ENCODE peak calls at places on chromosomes 16 and 17, in seven cellular contexts. S, Q, N, A, F, K and E are unnamed samples.

GRCh38 chr16:31455601-31456314 is 3.5 kb upstream of the ARMC5 start:
- DNase-seq in S (peak; percentile 9), Q (no peak), N (no peak), A (no peak), F (no peak), K (peak; percentile 56), E (no peak)

GRCh38 chr17:16286947-16287562 is 66.2 kb downstream of the CENPV start:
- DNase-seq in S (no peak), Q (no peak), N (no peak), A (no peak), F (no peak), K (no peak), E (no peak)

GRCh38 chr16:15031179-15031578 is 24.7 kb downstream of the NTAN1 start:
- DNase-seq in S (no peak), Q (no peak), N (no peak), A (no peak), F (no peak), K (no peak), E (no peak)

GRCh38 chr16:88195021-88195581 is 187.7 kb upstream of the ZNF469 start:
- DNase-seq in S (peak; percentile 73), Q (no peak), N (no peak), A (no peak), F (no peak), K (no peak), E (no peak)

GRCh38 chr17:73189417-73190099 is 3.3 kb upstream of the COG1 start:
- DNase-seq in S (peak; percentile 53), Q (no peak), N (no peak), A (peak; percentile 51), F (peak; percentile 46), K (no peak), E (peak; percentile 67)

GRCh38 chr16:66942981-66943380 is 7.7 kb downstream of the CES2 start:
- DNase-seq in S (no peak), Q (no peak), N (no peak), A (no peak), F (no peak), K (no peak), E (no peak)

GRCh38 chr16:67406628-67407027 is 9.6 kb downstream of the ZDHHC1 start:
- DNase-seq in S (peak; percentile 88), Q (no peak), N (peak; percentile 55), A (peak; percentile 84), F (peak; percentile 86), K (no peak), E (no peak)

GRCh38 chr16:1642148-1642547 is 30.0 kb downstream of the CRAMP1 start:
- DNase-seq in S (no peak), Q (peak; percentile 83), N (no peak), A (no peak), F (no peak), K (no peak), E (peak; percentile 70)

GRCh38 chr17:2087597-2088211 is 32.8 kb downstream of the HIC1 start:
- DNase-seq in S (no peak), Q (no peak), N (no peak), A (no peak), F (peak; percentile 63), K (peak; percentile 77), E (no peak)

GRCh38 chr17:3738562-3739295 is 15.0 kb downstream of the HASPIN start:
- DNase-seq in S (no peak), Q (peak; percentile 79), N (no peak), A (peak; percentile 5), F (peak; percentile 37), K (peak; percentile 78), E (no peak)

GRCh38 chr16:75996491-75996890 is 270.2 kb upstream of the CPHXL start:
- DNase-seq in S (no peak), Q (no peak), N (no peak), A (no peak), F (no peak), K (no peak), E (no peak)

GRCh38 chr17:78031435-78031834 is 72.9 kb downstream of the TNRC6C start:
- DNase-seq in S (no peak), Q (no peak), N (no peak), A (no peak), F (no peak), K (no peak), E (no peak)

GRCh38 chr17:73396429-73397277 is 84.9 kb upstream of the CDC42EP4 start:
- DNase-seq in S (no peak), Q (no peak), N (no peak), A (peak; percentile 61), F (peak; percentile 13), K (no peak), E (no peak)

GRCh38 chr17:28347261-28347891 is 10.0 kb downstream of the POLDIP2 start:
- DNase-seq in S (peak; percentile 94), Q (no peak), N (peak; percentile 83), A (peak; percentile 93), F (peak; percentile 97), K (peak; percentile 81), E (no peak)

GRCh38 chr17:58504826-58505351 is 9.5 kb downstream of the MTMR4 start:
- DNase-seq in S (no peak), Q (no peak), N (no peak), A (no peak), F (no peak), K (no peak), E (no peak)

GRCh38 chr16:81714593-81714992 is 64.5 kb upstream of the PLCG2 start:
- DNase-seq in S (no peak), Q (no peak), N (no peak), A (no peak), F (no peak), K (no peak), E (no peak)

GRCh38 chr17:40895106-40895730 is 10.2 kb upstream of the KRT20 start:
- DNase-seq in S (peak; percentile 8), Q (no peak), N (no peak), A (no peak), F (no peak), K (no peak), E (no peak)

GRCh38 chr17:8868529-8868951 is 1.1 kb upstream of the PIK3R6 start:
- DNase-seq in S (no peak), Q (no peak), N (no peak), A (no peak), F (no peak), K (no peak), E (no peak)

GRCh38 chr17:36992701-36993100 is 43.9 kb downstream of the AATF start:
- DNase-seq in S (no peak), Q (no peak), N (no peak), A (no peak), F (no peak), K (no peak), E (peak; percentile 68)

GRCh38 chr17:50423553-50424159 is 2.4 kb upstream of the ACSF2 start:
- DNase-seq in S (peak; percentile 93), Q (no peak), N (peak; percentile 61), A (peak; percentile 83), F (peak; percentile 93), K (no peak), E (no peak)

GRCh38 chr17:33868899-33869298 is 386.2 kb upstream of the CCL2 start:
- DNase-seq in S (no peak), Q (no peak), N (no peak), A (no peak), F (no peak), K (no peak), E (no peak)

GRCh38 chr17:9402590-9403199 is 172.9 kb downstream of the STX8 start:
- DNase-seq in S (peak; percentile 23), Q (no peak), N (no peak), A (no peak), F (no peak), K (no peak), E (peak; percentile 11)

GRCh38 chr17:46818929-46819859 is 702 bp upstream of the WNT3 start:
- DNase-seq in S (no peak), Q (no peak), N (no peak), A (no peak), F (no peak), K (no peak), E (no peak)

GRCh38 chr16:88758227-88758943 is 26.6 kb downstream of the PIEZO1 start:
- DNase-seq in S (no peak), Q (no peak), N (no peak), A (no peak), F (no peak), K (no peak), E (no peak)

GRCh38 chr17:17661834-17662233 is 19.4 kb upstream of the RAI1 start:
- DNase-seq in S (no peak), Q (no peak), N (no peak), A (no peak), F (no peak), K (peak; percentile 20), E (no peak)

GRCh38 chr17:42457107-42457787 is 1.4 kb upstream of the ATP6V0A1 start:
- DNase-seq in S (no peak), Q (no peak), N (no peak), A (no peak), F (no peak), K (no peak), E (peak; percentile 15)

GRCh38 chr17:45702666-45703266 is 81.4 kb upstream of the CRHR1 start:
- DNase-seq in S (peak; percentile 9), Q (no peak), N (no peak), A (peak; percentile 17), F (peak; percentile 8), K (no peak), E (no peak)

GRCh38 chr16:56684256-56684925 is 2.1 kb downstream of the MT1X start:
- DNase-seq in S (no peak), Q (peak; percentile 48), N (no peak), A (no peak), F (no peak), K (no peak), E (no peak)

GRCh38 chr16:84834403-84834772 is 14.6 kb downstream of the CRISPLD2 start:
- DNase-seq in S (peak; percentile 72), Q (no peak), N (peak; percentile 47), A (no peak), F (peak; percentile 62), K (no peak), E (no peak)

GRCh38 chr16:51147776-51148673 is 3.0 kb downstream of the SALL1 start:
- DNase-seq in S (no peak), Q (no peak), N (no peak), A (peak; percentile 67), F (peak; percentile 54), K (no peak), E (no peak)
- H3K4me3 ChIP-seq in S (no peak overlapping the region), Q (no peak overlapping the region), N (no peak overlapping the region), A (peak overlapping the region; percentile 82), F (no peak overlapping the region), K (peak overlapping the region; percentile 87), E (no peak overlapping the region)

GRCh38 chr17:80482058-80482318 is 5.6 kb upstream of the NPTX1 start:
- DNase-seq in S (no peak), Q (no peak), N (no peak), A (no peak), F (no peak), K (peak; percentile 66), E (no peak)
- TF ChIP-seq CTCF in S (no peak), Q (no peak), N (no peak), A (no peak), F (no peak), K (no peak), E (no peak)

DNA sequence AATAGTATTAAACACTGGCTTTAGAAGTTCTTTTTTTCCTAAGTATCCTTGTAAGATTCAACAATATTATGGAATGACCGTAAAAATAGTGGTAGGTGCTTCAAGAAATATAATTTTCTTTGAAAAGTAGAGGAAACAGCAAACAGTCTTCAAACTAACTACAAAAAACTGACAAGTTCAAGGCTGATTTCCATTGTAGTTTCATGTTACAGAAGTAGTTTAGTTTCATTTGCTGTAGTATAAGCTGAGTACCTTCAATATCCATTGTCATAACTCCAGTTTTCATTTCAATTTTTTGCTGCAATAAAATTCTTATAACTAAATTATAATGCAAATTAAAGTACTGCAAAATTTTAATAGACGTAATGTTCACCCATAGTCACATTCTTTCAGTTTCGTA is 19.3 kb downstream of the PHKB start:
- DNase-seq in S (no peak), Q (no peak), N (no peak), A (no peak), F (no peak), K (no peak), E (no peak)
- H3K4me3 ChIP-seq in S (no peak overlapping the region), Q (no peak overlapping the region), N (no peak overlapping the region), A (no peak overlapping the region), F (no peak overlapping the region), K (no peak overlapping the region), E (no peak overlapping the region)

GRCh38 chr16:46801428-46802049 is 29.4 kb downstream of the C16orf87 start:
- DNase-seq in S (peak; percentile 13), Q (no peak), N (no peak), A (peak; percentile 41), F (no peak), K (no peak), E (no peak)
- TF ChIP-seq CTCF in S (peak; percentile 61), Q (peak; percentile 48), N (peak; percentile 35), A (peak; percentile 41), F (peak; percentile 47), K (peak; percentile 13), E (peak; percentile 47)